ENCODE peak calls at places on chromosomes 16 and 17, in ten cellular contexts. F is A549, M is HFF-Myc, E is BJ, J is Caco-2, P is cardiac muscle cell, H is Panc1, G is GM23248, U is sigmoid colon, X is fibroblast of the aortic adventitia. Z is an unnamed sample.

GRCh38 chr16:76946879-76947278 is 244.1 kb upstream of the MON1B start:
- DNase-seq in J (no peak), H (no peak), G (peak), P (peak), U (no peak), F (peak), E (peak), X (peak), M (peak), Z (peak)

GRCh38 chr17:4901648-4902344 is 1.1 kb downstream of the CHRNE start:
- DNase-seq in E (no peak), X (no peak), G (no peak), P (no peak), F (no peak), J (no peak), U (no peak), M (no peak), H (no peak), Z (no peak)

GRCh38 chr17:72122668-72123495 is 2.1 kb downstream of the SOX9 start:
- DNase-seq in H (no peak), G (peak), F (no peak), M (no peak), E (no peak), U (peak), J (peak), P (peak), X (peak), Z (peak)

GRCh38 chr16:87780385-87780989 is 14.7 kb upstream of the KLHDC4 start:
- DNase-seq in U (no peak), E (no peak), F (no peak), G (peak), M (no peak), H (no peak), X (peak), P (peak), J (no peak), Z (peak)

GRCh38 chr16:51636913-51637743 is 486.1 kb upstream of the SALL1 start:
- DNase-seq in E (no peak), P (peak), F (no peak), M (no peak), J (no peak), H (no peak), G (peak), X (no peak), U (no peak), Z (peak)

GRCh38 chr16:82192665-82193064 is 22.6 kb upstream of the MPHOSPH6 start:
- DNase-seq in H (no peak), J (no peak), P (peak), U (no peak), G (peak), F (no peak), E (peak), M (peak), X (peak), Z (peak)

GRCh38 chr16:53061701-53062159 is 6.9 kb downstream of the CHD9 start:
- DNase-seq in F (no peak), M (no peak), P (no peak), U (no peak), H (no peak), E (no peak), J (no peak), G (no peak), X (no peak), Z (no peak)

GRCh38 chr17:39863918-39864746 is at the start of gene IKZF3:
- DNase-seq in M (no peak), X (no peak), G (peak), E (no peak), U (no peak), P (peak), F (peak), J (peak), H (no peak), Z (peak)

GRCh38 chr17:30344283-30345088 is 10.6 kb upstream of the TMIGD1 start:
- DNase-seq in P (peak), F (peak), X (peak), E (no peak), M (no peak), J (peak), H (no peak), G (peak), U (no peak), Z (peak)

GRCh38 chr16:74748710-74749073 is 25.9 kb downstream of the FA2H start:
- DNase-seq in E (no peak), F (no peak), H (no peak), U (no peak), P (no peak), G (no peak), J (no peak), M (no peak), X (no peak), Z (no peak)

GRCh38 chr16:21611178-21611545 is 11.8 kb downstream of the METTL9 start:
- DNase-seq in M (no peak), E (no peak), F (no peak), P (peak), G (peak), U (no peak), X (peak), H (no peak), J (no peak), Z (peak)

GRCh38 chr16:81608515-81609209 is 164.1 kb downstream of the CMIP start:
- DNase-seq in J (no peak), G (peak), E (no peak), F (no peak), P (peak), U (no peak), M (no peak), X (peak), H (no peak), Z (peak)

GRCh38 chr16:55447231-55447630 is 31.8 kb upstream of the MMP2 start:
- DNase-seq in G (no peak), M (no peak), H (no peak), X (no peak), P (no peak), E (no peak), U (no peak), J (no peak), F (no peak), Z (no peak)
- H3K4me3 ChIP-seq in G (no peak), M (no peak), H (no peak), X (no peak), P (no peak), E (no peak), U (no peak), J (no peak), F (no peak), Z (no peak)

DNA sequence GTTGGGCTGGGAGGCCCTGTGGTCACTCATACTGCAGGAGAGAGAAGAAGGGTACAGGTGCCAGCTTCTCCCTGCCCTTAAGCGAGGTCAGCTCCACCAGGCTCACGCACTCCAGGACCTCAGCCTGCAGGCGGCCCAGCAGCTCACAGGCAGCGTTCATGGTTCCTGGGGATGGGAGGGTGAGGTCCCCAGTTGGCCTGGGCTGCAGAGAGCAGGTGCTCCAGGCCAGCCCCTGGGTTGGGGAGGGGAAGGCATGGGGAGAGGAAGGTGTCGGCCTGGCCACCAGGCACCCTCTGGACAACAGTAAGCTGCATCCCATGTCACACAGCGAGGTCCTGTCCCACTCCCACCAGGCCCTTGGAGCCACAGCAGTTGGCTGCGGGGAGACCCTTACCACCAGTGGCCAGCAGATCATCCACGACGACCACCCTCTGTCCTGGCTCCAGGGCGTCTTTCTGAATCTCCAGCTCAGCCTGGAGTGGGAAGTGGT is 2.0 kb downstream of the APRT start:
- DNase-seq in M (no peak), J (no peak), F (no peak), G (no peak), H (no peak), E (no peak), P (no peak), X (no peak), U (no peak), Z (no peak)
- H3K4me3 ChIP-seq in M (peak), J (peak), F (peak), G (peak), H (peak), E (no peak), P (no peak), X (peak), U (no peak), Z (no peak)

DNA sequence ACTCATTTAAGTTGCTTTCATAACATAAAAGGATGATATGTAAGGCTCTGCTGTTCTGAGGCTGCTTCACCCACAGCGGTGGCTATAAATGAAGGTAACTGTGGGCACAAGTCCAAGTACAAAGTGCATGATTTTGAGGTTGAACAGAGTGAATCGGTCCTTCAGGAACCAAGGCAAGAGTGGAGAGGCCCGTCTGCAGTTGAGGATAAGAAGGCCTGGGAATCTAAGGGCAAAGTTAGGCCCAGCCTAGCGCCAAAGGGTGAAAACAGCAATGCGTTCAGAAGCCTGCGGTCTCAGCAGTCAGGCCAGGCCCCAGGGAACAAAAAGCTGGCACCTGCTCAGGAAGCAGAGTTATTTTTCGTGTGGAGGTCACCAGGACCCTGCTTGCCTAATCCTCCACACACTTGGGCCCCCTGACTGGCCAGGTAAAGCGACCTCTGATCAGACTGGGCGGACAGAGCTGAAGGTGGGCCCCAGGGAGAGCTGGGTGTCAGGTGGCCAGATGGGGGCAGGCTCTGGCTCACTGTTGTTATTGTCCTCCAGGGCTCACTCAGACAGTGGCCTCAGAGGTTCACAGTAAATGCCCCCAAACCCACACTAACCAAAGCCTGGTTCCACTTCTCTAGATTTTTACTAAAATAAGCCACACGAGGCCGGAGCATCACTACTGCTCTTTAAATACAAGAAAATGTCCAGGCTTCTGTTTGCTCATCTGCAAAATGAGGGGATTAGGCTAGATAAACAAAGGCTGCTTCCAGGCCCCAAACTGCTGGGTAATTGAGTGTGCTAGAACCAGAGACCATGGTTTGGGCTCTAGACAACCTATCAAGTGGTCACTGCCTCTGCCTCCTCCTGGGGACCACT is 46.4 kb downstream of the TEX2 start:
- DNase-seq in P (peak), G (peak), J (peak), M (no peak), U (no peak), H (no peak), E (no peak), F (no peak), X (peak), Z (peak)
- H3K4me3 ChIP-seq in P (no peak), G (peak), J (no peak), M (no peak), U (no peak), H (no peak), E (no peak), F (no peak), X (no peak), Z (no peak)

GRCh38 chr16:4416200-4417032 is at the start of gene CORO7:
- DNase-seq in F (peak), P (peak), M (no peak), G (peak), E (peak), U (peak), X (peak), H (no peak), J (peak), Z (peak)

GRCh38 chr16:4412854-4413253 is 3.5 kb downstream of the CORO7 start:
- DNase-seq in P (no peak), H (no peak), M (no peak), U (no peak), X (no peak), F (no peak), G (no peak), J (no peak), E (no peak), Z (no peak)

GRCh38 chr16:4415538-4416199 is 727 bp downstream of the CORO7 start:
- DNase-seq in E (no peak), G (peak), J (peak), X (no peak), H (no peak), M (no peak), P (no peak), U (no peak), F (no peak), Z (no peak)

GRCh38 chr16:4412159-4412558 is 4.2 kb downstream of the CORO7 start:
- DNase-seq in M (no peak), J (no peak), X (no peak), H (no peak), G (no peak), F (no peak), U (no peak), E (no peak), P (no peak), Z (no peak)

DNA sequence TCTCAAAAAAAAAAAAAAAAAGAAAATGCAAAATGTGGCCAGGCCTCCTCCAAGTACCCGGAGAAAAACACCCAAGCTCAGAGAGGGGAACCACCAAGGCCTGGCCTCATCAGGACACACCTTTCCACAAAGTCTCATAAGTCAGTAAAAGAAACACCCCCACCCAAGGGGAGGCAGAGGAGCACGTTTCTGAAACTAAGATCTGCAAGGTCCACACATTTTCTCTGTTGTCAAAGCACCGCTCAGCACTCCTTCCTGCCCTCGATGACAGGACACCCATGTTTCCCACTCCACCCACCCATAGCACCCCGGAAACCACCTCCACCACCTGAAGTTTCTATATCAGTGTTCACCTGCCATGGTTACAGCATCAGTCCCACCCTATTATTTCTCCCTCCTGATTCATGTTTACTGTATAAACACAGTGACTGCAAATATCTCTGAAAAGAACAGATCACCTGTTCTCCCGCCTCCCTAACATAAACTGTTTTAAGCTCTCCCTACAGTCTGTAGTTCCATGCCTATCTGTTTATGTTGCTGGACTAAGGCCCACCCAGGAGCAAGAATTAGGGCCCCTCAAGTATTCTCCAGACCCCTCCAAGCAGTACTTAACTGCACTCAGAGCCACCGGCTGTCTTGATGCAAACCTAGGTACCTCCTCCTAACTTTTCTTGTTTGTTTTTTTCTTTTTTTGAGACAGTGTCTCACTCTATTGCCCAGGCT is 2.0 kb downstream of the CORO7 start:
- DNase-seq in X (no peak), J (no peak), M (no peak), H (no peak), P (no peak), U (no peak), G (no peak), E (no peak), F (no peak), Z (no peak)
- H3K4me3 ChIP-seq in X (no peak), J (no peak), M (no peak), H (no peak), P (no peak), U (no peak), G (no peak), E (no peak), F (no peak), Z (no peak)

DNA sequence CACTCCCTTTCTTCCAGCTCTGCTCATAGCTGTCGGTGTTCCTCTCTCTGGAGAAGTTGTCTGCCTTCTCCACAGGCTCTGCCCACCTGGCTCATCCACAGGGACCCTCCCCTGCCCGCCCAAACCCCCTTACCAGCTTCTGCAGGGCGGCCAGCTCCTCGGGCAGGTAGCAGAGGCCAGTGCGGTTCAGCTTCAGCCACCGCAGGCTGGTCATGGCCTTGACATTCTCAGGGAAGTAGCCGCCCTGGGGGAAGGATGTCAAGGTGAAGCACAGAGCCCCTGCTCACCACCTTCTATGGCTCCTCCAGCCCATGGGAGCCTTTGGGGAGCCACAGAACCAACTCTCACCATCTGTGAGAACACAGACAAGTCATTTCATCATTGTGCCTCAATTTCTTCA is 1.8 kb downstream of the FLII start:
- DNase-seq in H (no peak), M (no peak), P (no peak), F (no peak), J (no peak), G (no peak), X (no peak), E (no peak), U (no peak), Z (no peak)
- H3K4me3 ChIP-seq in H (no peak), M (peak), P (no peak), F (peak), J (no peak), G (peak), X (peak), E (no peak), U (peak), Z (no peak)

DNA sequence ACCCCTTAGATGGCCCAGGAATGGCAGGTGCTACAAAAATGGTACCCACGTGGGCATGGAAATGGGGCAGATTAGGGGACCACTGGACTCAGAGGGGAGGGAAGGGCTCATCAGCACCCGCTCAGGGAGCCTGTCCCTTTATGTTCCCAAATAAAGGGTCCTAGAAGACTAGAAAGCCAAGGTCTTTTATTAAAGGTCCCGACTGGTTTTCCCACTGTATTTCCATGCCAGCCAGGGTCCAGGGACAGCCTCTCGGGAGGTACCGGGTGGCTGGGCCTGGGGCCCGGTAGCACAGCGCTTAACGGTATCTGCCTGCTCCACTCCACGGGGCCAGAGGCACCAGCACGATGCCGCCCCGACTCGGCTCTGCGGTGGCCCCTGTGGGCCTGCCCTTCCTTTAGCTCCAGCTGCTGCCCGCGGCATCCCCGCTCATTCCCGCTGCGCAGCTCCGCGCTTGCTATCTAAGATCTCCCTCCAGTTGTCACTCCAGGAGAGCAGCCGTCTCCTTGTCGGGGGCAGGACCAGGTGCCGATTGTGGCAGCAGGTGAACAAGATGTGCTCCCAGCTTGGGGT is 1.4 kb downstream of the NT5C start:
- DNase-seq in P (no peak), J (no peak), H (no peak), U (no peak), M (no peak), X (no peak), G (no peak), E (no peak), F (no peak), Z (no peak)
- H3K4me3 ChIP-seq in P (peak), J (peak), H (peak), U (peak), M (peak), X (peak), G (peak), E (peak), F (peak), Z (peak)

GRCh38 chr16:15494231-15494630 is 59.8 kb downstream of the BMERB1 start:
- DNase-seq in X (peak), J (no peak), P (no peak), U (no peak), M (no peak), H (peak), F (peak), G (peak), E (no peak), Z (peak)
- H3K4me3 ChIP-seq in X (no peak), J (no peak), P (no peak), U (no peak), M (no peak), H (no peak), F (no peak), G (peak), E (no peak), Z (no peak)

Z was measured in fibroblast of mammary gland.